ENCODE peak calls at places on chromosomes 5 and 9, in seven cellular contexts. G is IMR-90; Y is aorta; T is heart right ventricle; C is CD8-positive, alpha-beta memory T cell; J is uterus; D is SJSA1. M is an unnamed sample.

GRCh38 chr9:82553654-82554366 is 509.1 kb downstream of the RASEF start:
- DNase-seq in G (peak; percentile 5), Y (no peak), T (no peak), C (no peak), J (no peak), D (no peak), M (no peak)

GRCh38 chr5:162607879-162608278 is 540.3 kb downstream of the GABRG2 start:
- DNase-seq in G (no peak), Y (no peak), T (no peak), C (no peak), J (no peak), D (no peak), M (no peak)

GRCh38 chr9:132883349-132884294 is 4.9 kb downstream of the SPACA9 start:
- DNase-seq in G (no peak), Y (no peak), T (no peak), C (no peak), J (no peak), D (no peak), M (no peak)

GRCh38 chr5:96236831-96237230 is 196.2 kb downstream of the PCSK1 start:
- DNase-seq in G (no peak), Y (no peak), T (no peak), C (no peak), J (no peak), D (no peak), M (no peak)

GRCh38 chr5:140169410-140169809 is 5.6 kb upstream of the CYSTM1 start:
- DNase-seq in G (no peak), Y (no peak), T (no peak), C (no peak), J (no peak), D (no peak), M (no peak)

GRCh38 chr5:71907001-71907564 is 188.0 kb downstream of the CARTPT start:
- DNase-seq in G (no peak), Y (no peak), T (no peak), C (no peak), J (no peak), D (no peak), M (no peak)

GRCh38 chr5:1293997-1294838 is 650 bp downstream of the TERT start:
- DNase-seq in G (no peak), Y (peak; percentile 28), T (no peak), C (no peak), J (no peak), D (peak; percentile 50), M (no peak)

GRCh38 chr9:112112519-112112918 is 62.6 kb downstream of the SUSD1 start:
- DNase-seq in G (peak; percentile 92), Y (no peak), T (no peak), C (no peak), J (no peak), D (peak; percentile 68), M (peak; percentile 41)

GRCh38 chr5:15105799-15106393 is 234.3 kb upstream of the ANKH start:
- DNase-seq in G (peak; percentile 54), Y (no peak), T (no peak), C (no peak), J (peak; percentile 16), D (peak; percentile 63), M (no peak)

GRCh38 chr5:40634593-40634992 is 45.1 kb upstream of the PTGER4 start:
- DNase-seq in G (no peak), Y (no peak), T (no peak), C (no peak), J (no peak), D (no peak), M (no peak)

GRCh38 chr9:14547245-14548060 is 145.8 kb downstream of the ZDHHC21 start:
- DNase-seq in G (no peak), Y (no peak), T (no peak), C (no peak), J (no peak), D (no peak), M (no peak)

GRCh38 chr9:117153021-117153420 is 261.8 kb downstream of the ASTN2 start:
- DNase-seq in G (peak; percentile 57), Y (no peak), T (no peak), C (no peak), J (no peak), D (no peak), M (peak; percentile 2)

GRCh38 chr5:168782172-168782571 is 203.0 kb upstream of the PANK3 start:
- DNase-seq in G (no peak), Y (no peak), T (no peak), C (no peak), J (no peak), D (no peak), M (no peak)

GRCh38 chr5:103849934-103850333 is 287.3 kb upstream of the NUDT12 start:
- DNase-seq in G (peak; percentile 91), Y (no peak), T (no peak), C (no peak), J (no peak), D (no peak), M (peak; percentile 83)

GRCh38 chr5:127299678-127300077 is 9.1 kb downstream of the MEGF10 start:
- DNase-seq in G (no peak), Y (no peak), T (no peak), C (no peak), J (no peak), D (no peak), M (no peak)

GRCh38 chr9:135228983-135229625 is 141.6 kb downstream of the OLFM1 start:
- DNase-seq in G (no peak), Y (peak; percentile 33), T (peak; percentile 4), C (no peak), J (no peak), D (no peak), M (no peak)

GRCh38 chr5:77709993-77710392 is 66.1 kb downstream of the TBCA start:
- DNase-seq in G (no peak), Y (no peak), T (no peak), C (no peak), J (no peak), D (no peak), M (no peak)

GRCh38 chr9:6600006-6600405 is 45.5 kb downstream of the GLDC start:
- DNase-seq in G (no peak), Y (no peak), T (no peak), C (no peak), J (no peak), D (no peak), M (no peak)

GRCh38 chr5:109196486-109196885 is 213.3 kb downstream of the PJA2 start:
- DNase-seq in G (no peak), Y (no peak), T (no peak), C (no peak), J (no peak), D (no peak), M (peak; percentile 2)

GRCh38 chr5:142716963-142717362 is 31.1 kb upstream of the FGF1 start:
- DNase-seq in G (peak; percentile 51), Y (peak; percentile 64), T (peak; percentile 38), C (no peak), J (no peak), D (no peak), M (no peak)

GRCh38 chr5:173646684-173647083 is 30.2 kb upstream of the BOD1 start:
- DNase-seq in G (no peak), Y (no peak), T (no peak), C (no peak), J (no peak), D (no peak), M (no peak)

GRCh38 chr5:132674671-132675506 is 1.1 kb downstream of the IL4 start:
- DNase-seq in G (peak; percentile 98), Y (peak; percentile 68), T (no peak), C (no peak), J (no peak), D (peak; percentile 82), M (peak; percentile 91)

DNA sequence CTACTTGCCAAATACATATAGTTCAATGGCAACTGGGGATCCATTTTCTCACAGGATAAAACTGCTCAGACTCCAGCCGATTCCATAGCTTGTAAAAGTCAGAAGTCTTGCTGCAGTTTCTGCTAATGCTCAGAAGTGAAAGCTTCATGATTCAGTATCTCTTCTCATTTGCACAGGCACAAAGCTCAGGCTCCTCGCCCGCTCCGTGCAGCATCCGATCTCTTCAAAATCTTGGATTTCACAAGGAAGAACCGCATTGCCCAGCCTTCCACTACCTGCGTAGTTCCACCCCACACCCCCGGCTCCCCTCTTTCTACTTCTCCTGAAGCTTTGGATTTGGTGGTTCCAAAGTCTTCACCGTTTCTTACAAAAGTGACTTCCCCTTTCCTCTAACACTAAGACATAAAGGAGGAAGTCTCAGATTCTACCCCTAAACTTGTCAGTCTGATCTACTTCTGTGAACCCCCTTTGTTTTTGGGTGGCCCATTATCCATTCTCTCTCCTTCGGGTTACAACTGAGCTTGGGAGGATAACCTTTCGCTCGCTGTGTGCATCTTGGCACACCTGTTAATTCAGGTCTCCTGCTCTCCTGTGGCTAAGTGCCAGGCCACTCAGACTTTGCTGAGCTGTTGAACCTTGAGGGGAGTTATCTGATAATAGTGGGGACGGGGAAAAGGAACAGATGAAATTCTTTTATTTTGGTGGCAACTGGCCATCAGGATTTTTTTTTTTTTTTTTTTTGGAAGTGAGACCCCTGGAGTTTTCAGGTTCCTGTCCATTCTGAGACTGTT is 194.1 kb downstream of the GNA14 start:
- DNase-seq in G (no peak), Y (no peak), T (no peak), C (no peak), J (no peak), D (no peak), M (no peak)
- H3K36me3 ChIP-seq in G (no peaks in the 10 kb centered on the region), Y (no peaks in the 10 kb centered on the region), T (no peaks in the 10 kb centered on the region), C (no peaks in the 10 kb centered on the region), J (no peaks in the 10 kb centered on the region), D (no peaks in the 10 kb centered on the region), M (no peaks in the 10 kb centered on the region)

GRCh38 chr9:138037140-138037539 is 159.6 kb downstream of the CACNA1B start:
- DNase-seq in G (no peak), Y (no peak), T (no peak), C (no peak), J (no peak), D (peak; percentile 22), M (no peak)
- H3K27me3 ChIP-seq in G (no peaks in the 10 kb centered on the region), Y (no peaks in the 10 kb centered on the region), T (peaks cover 27% of the 10 kb centered on the region), C (peaks cover 7% of the 10 kb centered on the region), J (no peaks in the 10 kb centered on the region), D (no peaks in the 10 kb centered on the region), M (no peaks in the 10 kb centered on the region)

DNA sequence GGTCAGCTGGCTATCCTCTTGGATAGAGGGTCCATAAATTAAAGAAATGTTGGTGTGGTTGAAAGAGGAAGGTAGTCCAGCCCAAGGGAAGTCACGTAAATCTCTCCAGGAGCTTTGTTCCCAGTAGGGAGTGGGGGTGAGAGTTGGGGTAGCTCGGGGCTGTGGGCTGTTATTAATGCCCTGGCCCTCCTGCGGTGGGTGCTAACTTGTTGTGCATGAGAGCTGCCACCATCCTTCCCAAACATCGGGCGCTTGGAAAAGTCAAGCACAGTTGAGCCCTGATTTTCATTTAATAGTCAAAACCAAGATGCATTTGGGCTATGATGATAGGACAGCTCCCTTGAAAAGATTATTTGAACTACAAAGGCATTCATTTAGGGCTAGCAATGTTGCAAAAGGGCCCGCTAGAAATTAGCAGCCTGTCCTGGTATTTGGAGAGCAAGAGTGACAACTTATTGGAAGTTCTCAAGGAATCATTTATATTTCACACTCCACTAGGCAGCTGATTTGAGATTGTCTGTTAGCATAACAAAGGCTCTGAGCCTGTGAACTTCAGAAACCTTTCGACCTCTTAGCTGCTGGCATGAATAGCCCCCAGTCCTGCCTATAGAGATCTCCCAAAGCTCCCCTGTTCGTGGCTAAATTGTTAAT is 128.1 kb upstream of the TMEM161B start:
- DNase-seq in G (no peak), Y (no peak), T (no peak), C (no peak), J (no peak), D (no peak), M (no peak)
- H3K36me3 ChIP-seq in G (no peaks in the 10 kb centered on the region), Y (no peaks in the 10 kb centered on the region), T (no peaks in the 10 kb centered on the region), C (no peaks in the 10 kb centered on the region), J (no peaks in the 10 kb centered on the region), D (no peaks in the 10 kb centered on the region), M (no peaks in the 10 kb centered on the region)

GRCh38 chr9:91948061-91948422 is 2.0 kb downstream of the ROR2 start:
- DNase-seq in G (peak; percentile 16), Y (no peak), T (no peak), C (no peak), J (no peak), D (peak; percentile 4), M (no peak)
- H3K27me3 ChIP-seq in G (no peaks in the 10 kb centered on the region), Y (peaks cover 3% of the 10 kb centered on the region), T (peaks cover 99% of the 10 kb centered on the region), C (peaks cover 21% of the 10 kb centered on the region), J (no peaks in the 10 kb centered on the region), D (peaks cover 32% of the 10 kb centered on the region), M (peaks cover 17% of the 10 kb centered on the region)

GRCh38 chr9:123377211-123377971 is 21.4 kb downstream of the CRB2 start:
- DNase-seq in G (no peak), Y (no peak), T (no peak), C (no peak), J (no peak), D (no peak), M (no peak)
- H3K36me3 ChIP-seq in G (no peaks in the 10 kb centered on the region), Y (no peaks in the 10 kb centered on the region), T (no peaks in the 10 kb centered on the region), C (no peaks in the 10 kb centered on the region), J (no peaks in the 10 kb centered on the region), D (no peaks in the 10 kb centered on the region), M (no peaks in the 10 kb centered on the region)